ENCODE peak calls at places on chromosomes 5 and 9, in four cellular contexts. D, Y, B and G are unnamed samples.
A peak's percentile ranks its signal among the peaks of the same experiment; 100 is the strongest.

GRCh38 chr5:122757268-122757667 is 17.6 kb upstream of the SNX2 start:
- DNase-seq in D (no peak), Y (no peak), B (no peak), G (no peak)

GRCh38 chr9:127983847-127984289 is 3.1 kb upstream of the EEIG1 start:
- DNase-seq in D (no peak), Y (no peak), B (no peak), G (no peak)

GRCh38 chr9:96875460-96876142 is 21.3 kb upstream of the ZNF782 start:
- DNase-seq in D (peak; percentile 97), Y (peak; percentile 98), B (peak; percentile 98), G (peak; percentile 54)

GRCh38 chr5:33074548-33074947 is 363.4 kb downstream of the NPR3 start:
- DNase-seq in D (no peak), Y (no peak), B (no peak), G (no peak)

GRCh38 chr5:173653822-173654523 is 37.5 kb upstream of the BOD1 start:
- DNase-seq in D (no peak), Y (peak; percentile 24), B (no peak), G (no peak)

GRCh38 chr5:173639-174600 is 17.4 kb upstream of the LRRC14B start:
- DNase-seq in D (no peak), Y (no peak), B (no peak), G (no peak)

GRCh38 chr9:114315723-114316363 is 7.1 kb upstream of the ORM1 start:
- DNase-seq in D (no peak), Y (no peak), B (no peak), G (no peak)

GRCh38 chr5:164057121-164057520 is 551.7 kb downstream of the MAT2B start:
- DNase-seq in D (no peak), Y (no peak), B (no peak), G (no peak)

GRCh38 chr9:91678807-91679206 is 255.2 kb upstream of the NFIL3 start:
- DNase-seq in D (no peak), Y (no peak), B (no peak), G (no peak)

GRCh38 chr9:92278117-92278516 is 15.4 kb downstream of the IARS1 start:
- DNase-seq in D (no peak), Y (no peak), B (no peak), G (no peak)

GRCh38 chr9:129333613-129333960 is 155.5 kb upstream of the IER5L start:
- DNase-seq in D (peak; percentile 88), Y (no peak), B (no peak), G (peak; percentile 38)

GRCh38 chr5:157167219-157167621 is 1.2 kb upstream of the GARIN3 start:
- DNase-seq in D (no peak), Y (no peak), B (no peak), G (no peak)

GRCh38 chr9:131732061-131732526 is 7.8 kb downstream of the RAPGEF1 start:
- DNase-seq in D (no peak), Y (no peak), B (no peak), G (no peak)

GRCh38 chr5:45383985-45384384 is 312.2 kb downstream of the HCN1 start:
- DNase-seq in D (no peak), Y (no peak), B (no peak), G (no peak)

GRCh38 chr5:129670944-129671343 is 77.0 kb upstream of the MINAR2 start:
- DNase-seq in D (no peak), Y (no peak), B (no peak), G (no peak)

GRCh38 chr5:1519631-1520141 is 4.1 kb downstream of the LPCAT1 start:
- DNase-seq in D (no peak), Y (no peak), B (no peak), G (peak; percentile 31)

GRCh38 chr9:126116351-126117157 is 210.1 kb upstream of the MVB12B start:
- DNase-seq in D (peak; percentile 15), Y (no peak), B (no peak), G (no peak)

GRCh38 chr5:160833806-160834205 is 18.2 kb downstream of the ATP10B start:
- DNase-seq in D (no peak), Y (no peak), B (no peak), G (no peak)

GRCh38 chr9:116000748-116001329 is 152.8 kb upstream of the PAPPA start:
- DNase-seq in D (peak; percentile 53), Y (peak; percentile 32), B (peak; percentile 1), G (no peak)

GRCh38 chr9:105742088-105742487 is 47.7 kb downstream of the TMEM38B start:
- DNase-seq in D (no peak), Y (no peak), B (no peak), G (no peak)

GRCh38 chr5:149227168-149227826 is 44.4 kb upstream of the AFAP1L1 start:
- DNase-seq in D (no peak), Y (no peak), B (peak; percentile 24), G (no peak)

GRCh38 chr9:124593080-124594058 is 86.2 kb upstream of the NR5A1 start:
- DNase-seq in D (peak; percentile 64), Y (peak; percentile 26), B (peak; percentile 16), G (no peak)

GRCh38 chr5:170597109-170597741 is 93.4 kb downstream of the KCNIP1 start:
- DNase-seq in D (no peak), Y (no peak), B (peak; percentile 64), G (no peak)